ENCODE peak calls at places on chromosomes 1 and 21, in seven cellular contexts. M is body of pancreas, W is adrenal gland, S is lower leg skin, G is sigmoid colon, U is esophagus squamous epithelium, T is endothelial cell of umbilical vein. K is an unnamed sample.

GRCh38 chr1:219783605-219784004 is 144.8 kb downstream of the SLC30A10 start:
- DNase-seq in M (no peak), W (no peak), S (no peak), G (no peak), U (no peak), T (no peak), K (no peak)

GRCh38 chr1:158496379-158496778 is 24.4 kb downstream of the OR10R2 start:
- DNase-seq in M (no peak), W (no peak), S (no peak), G (no peak), U (no peak), T (peak), K (no peak)

GRCh38 chr1:91806146-91806545 is 79.8 kb downstream of the TGFBR3 start:
- DNase-seq in M (no peak), W (no peak), S (no peak), G (no peak), U (no peak), T (no peak), K (no peak)

GRCh38 chr1:224535641-224536040 is 80.5 kb upstream of the CNIH3 start:
- DNase-seq in M (peak), W (no peak), S (no peak), G (no peak), U (no peak), T (no peak), K (no peak)

GRCh38 chr1:23980725-23981063 is 567 bp upstream of the SRSF10 start:
- DNase-seq in M (peak), W (peak), S (no peak), G (no peak), U (no peak), T (no peak), K (no peak)

GRCh38 chr1:89671775-89672488 is 39.0 kb downstream of the LRRC8C start:
- DNase-seq in M (no peak), W (no peak), S (no peak), G (no peak), U (no peak), T (peak), K (no peak)

GRCh38 chr1:215273838-215274516 is 191.4 kb downstream of the KCNK2 start:
- DNase-seq in M (no peak), W (no peak), S (no peak), G (no peak), U (no peak), T (peak), K (no peak)

GRCh38 chr1:184069675-184070074 is 18.1 kb downstream of the TSEN15 start:
- DNase-seq in M (no peak), W (no peak), S (no peak), G (no peak), U (no peak), T (no peak), K (no peak)

GRCh38 chr1:170483041-170483440 is 48.9 kb upstream of the GORAB start:
- DNase-seq in M (no peak), W (no peak), S (no peak), G (no peak), U (no peak), T (no peak), K (no peak)

GRCh38 chr1:16092097-16092922 is 18.9 kb upstream of the FAM131C start:
- DNase-seq in M (peak), W (no peak), S (no peak), G (no peak), U (no peak), T (no peak), K (no peak)

GRCh38 chr1:41799723-41800122 is 119.0 kb downstream of the HIVEP3 start:
- DNase-seq in M (no peak), W (no peak), S (no peak), G (no peak), U (no peak), T (no peak), K (no peak)

GRCh38 chr21:31780944-31781343 is 49.0 kb upstream of the SCAF4 start:
- DNase-seq in M (no peak), W (no peak), S (no peak), G (no peak), U (no peak), T (no peak), K (no peak)

GRCh38 chr1:24382165-24382577 is 31.4 kb downstream of the STPG1 start:
- DNase-seq in M (no peak), W (no peak), S (no peak), G (no peak), U (no peak), T (no peak), K (no peak)

GRCh38 chr1:114337417-114337816 is 173.6 kb downstream of the TRIM33 start:
- DNase-seq in M (no peak), W (no peak), S (no peak), G (no peak), U (no peak), T (no peak), K (no peak)

GRCh38 chr1:47211796-47212269 is 20.2 kb downstream of the TAL1 start:
- DNase-seq in M (no peak), W (peak), S (peak), G (peak), U (no peak), T (peak), K (no peak)

GRCh38 chr1:35451125-35451528 is 106.1 kb downstream of the KIAA0319L start:
- DNase-seq in M (peak), W (peak), S (peak), G (peak), U (no peak), T (peak), K (peak)

GRCh38 chr1:116286541-116286971 is 86.5 kb upstream of the ATP1A1 start:
- DNase-seq in M (no peak), W (no peak), S (no peak), G (no peak), U (no peak), T (no peak), K (no peak)

GRCh38 chr1:7539772-7540175 is 231.3 kb upstream of the VAMP3 start:
- DNase-seq in M (peak), W (peak), S (peak), G (no peak), U (no peak), T (peak), K (no peak)

GRCh38 chr1:45522324-45523104 is 830 bp upstream of the PRDX1 start:
- DNase-seq in M (no peak), W (no peak), S (no peak), G (no peak), U (no peak), T (no peak), K (no peak)

GRCh38 chr1:91787946-91788345 is 98.0 kb downstream of the TGFBR3 start:
- DNase-seq in M (no peak), W (no peak), S (no peak), G (no peak), U (no peak), T (no peak), K (no peak)

GRCh38 chr1:15076807-15077206 is 76.7 kb upstream of the TMEM51 start:
- DNase-seq in M (no peak), W (no peak), S (no peak), G (no peak), U (no peak), T (no peak), K (no peak)

GRCh38 chr1:27397749-27398148 is 5.3 kb downstream of the GPR3 start:
- DNase-seq in M (no peak), W (no peak), S (no peak), G (no peak), U (no peak), T (no peak), K (no peak)

GRCh38 chr1:27400963-27401341 is 8.5 kb downstream of the GPR3 start:
- DNase-seq in M (no peak), W (no peak), S (no peak), G (no peak), U (no peak), T (peak), K (no peak)

GRCh38 chr1:27400035-27400962 is 7.9 kb downstream of the GPR3 start:
- DNase-seq in M (no peak), W (no peak), S (no peak), G (no peak), U (no peak), T (no peak), K (no peak)

GRCh38 chr1:27398405-27399149 is 6.2 kb downstream of the GPR3 start:
- DNase-seq in M (no peak), W (no peak), S (no peak), G (no peak), U (no peak), T (no peak), K (no peak)

DNA sequence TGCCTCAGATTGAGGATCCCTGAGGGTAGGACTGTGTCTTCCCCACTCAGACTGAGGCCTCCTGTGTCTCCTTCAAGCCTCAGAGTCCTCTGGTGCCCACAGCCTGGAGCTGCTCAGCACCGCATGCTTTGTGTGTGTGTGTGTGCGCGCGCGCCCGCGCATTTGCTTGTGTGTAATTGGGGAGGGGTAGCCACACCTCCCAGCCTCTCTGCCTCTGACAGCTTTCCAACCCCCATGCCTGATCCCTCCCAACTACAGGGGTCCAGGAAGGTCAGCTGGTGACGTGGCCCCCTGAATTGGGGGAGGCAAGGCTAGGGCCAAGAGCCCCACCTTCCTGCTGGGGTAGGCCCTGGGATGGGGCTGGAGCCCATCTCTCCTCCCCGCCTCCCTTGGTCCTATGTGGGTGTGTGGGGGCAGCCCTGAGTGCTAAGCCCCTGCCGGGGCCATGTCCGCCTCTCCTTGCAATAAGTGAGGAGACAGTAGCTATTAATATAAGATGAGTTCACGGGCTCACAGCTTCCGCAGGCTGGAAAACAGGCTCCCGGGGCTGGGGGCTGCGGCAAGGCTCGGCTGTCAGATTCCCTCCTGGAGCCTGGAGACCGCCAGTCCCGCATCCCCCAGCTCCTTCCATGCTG is 6.9 kb downstream of the GPR3 start:
- DNase-seq in M (no peak), W (no peak), S (no peak), G (no peak), U (no peak), T (no peak), K (no peak)
- TF ChIP-seq POLR2A in M (no peak), W (no peak), S (no peak), G (no peak), U (no peak), T (no peak), K (no peak)

DNA sequence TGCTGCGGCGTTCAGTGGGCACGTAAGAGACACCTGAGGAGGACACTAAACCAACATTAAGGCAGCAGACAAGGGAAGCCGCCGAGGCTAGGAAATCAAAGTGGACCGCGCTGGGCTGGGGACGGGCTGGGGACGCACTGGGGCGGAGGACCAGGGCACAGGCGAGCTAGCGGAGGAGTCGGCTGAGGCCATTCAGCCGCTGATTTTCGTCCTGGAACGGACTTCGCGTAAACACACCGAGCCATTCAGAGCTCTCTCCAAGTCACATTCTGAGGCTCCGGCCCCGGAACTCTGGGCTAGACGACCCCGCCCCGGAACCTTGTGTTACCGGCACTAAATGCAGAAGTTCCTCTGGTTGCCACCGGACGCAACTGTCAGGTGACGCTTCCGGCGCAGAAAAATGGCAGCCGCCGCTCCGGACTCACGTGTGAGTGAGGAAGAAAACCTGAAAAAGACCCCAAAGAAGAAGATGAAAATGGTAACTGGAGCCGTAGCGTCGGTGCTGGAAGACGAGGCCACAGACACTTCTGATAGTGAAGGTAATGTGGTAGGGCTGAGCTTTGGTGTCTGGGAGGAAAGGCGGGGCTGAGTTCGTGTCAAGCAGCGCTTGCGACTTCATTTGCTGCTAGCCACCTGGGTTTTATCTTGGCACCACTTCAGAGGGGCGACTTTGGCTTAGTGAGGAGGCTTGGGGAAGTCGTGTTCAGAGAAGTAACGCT is at the start of gene RRP15:
- DNase-seq in M (peak), W (peak), S (peak), G (peak), U (peak), T (peak), K (peak)
- TF ChIP-seq POLR2A in M (peak), W (no peak), S (no peak), G (no peak), U (no peak), T (peak), K (peak)

DNA sequence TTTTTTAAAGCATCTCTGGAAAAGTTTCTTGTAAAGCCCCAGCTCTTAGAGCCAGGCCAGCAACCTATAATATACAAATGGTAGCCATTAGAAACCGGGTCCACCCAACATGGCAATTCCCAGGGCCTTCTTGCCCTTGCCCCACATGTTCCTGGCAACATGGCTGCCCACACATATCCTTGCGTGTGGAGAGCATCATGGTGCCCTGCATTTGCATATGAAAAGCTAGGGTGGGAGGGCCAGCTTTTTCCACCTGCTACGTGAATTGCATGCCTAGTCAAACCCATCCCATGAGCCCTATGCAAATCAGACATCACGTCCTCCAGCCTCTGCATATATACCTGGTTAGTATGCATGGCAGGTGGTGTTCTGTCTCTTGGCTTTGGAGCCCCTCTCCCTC is 88.2 kb downstream of the RABGAP1L start:
- DNase-seq in M (no peak), W (no peak), S (no peak), G (no peak), U (no peak), T (no peak), K (no peak)
- TF ChIP-seq POLR2A in M (no peak), W (no peak), S (no peak), G (no peak), U (no peak), T (no peak), K (no peak)

DNA sequence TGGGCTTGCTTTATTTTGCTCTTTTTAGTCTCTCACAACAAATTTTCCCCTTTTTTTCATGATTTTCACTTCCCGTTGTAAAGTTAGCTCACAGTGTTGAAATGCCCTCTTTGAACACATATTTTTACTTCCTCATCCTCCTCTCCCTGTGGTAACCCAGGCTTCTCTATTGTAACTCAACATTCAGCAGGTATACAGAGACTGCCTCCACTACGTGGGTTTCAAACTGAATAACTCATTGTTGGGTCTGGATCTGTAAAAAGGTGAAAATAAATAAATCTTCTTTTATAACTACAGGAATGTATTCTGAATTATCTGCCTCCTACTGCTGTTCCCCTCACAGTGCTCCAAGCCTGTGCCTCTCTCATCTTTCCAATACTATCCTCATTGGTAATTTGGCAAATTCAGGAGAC is 166.4 kb downstream of the RUNX1 start:
- DNase-seq in M (no peak), W (no peak), S (no peak), G (no peak), U (no peak), T (peak), K (no peak)
- TF ChIP-seq POLR2A in M (peak), W (no peak), S (no peak), G (no peak), U (no peak), T (no peak), K (no peak)

DNA sequence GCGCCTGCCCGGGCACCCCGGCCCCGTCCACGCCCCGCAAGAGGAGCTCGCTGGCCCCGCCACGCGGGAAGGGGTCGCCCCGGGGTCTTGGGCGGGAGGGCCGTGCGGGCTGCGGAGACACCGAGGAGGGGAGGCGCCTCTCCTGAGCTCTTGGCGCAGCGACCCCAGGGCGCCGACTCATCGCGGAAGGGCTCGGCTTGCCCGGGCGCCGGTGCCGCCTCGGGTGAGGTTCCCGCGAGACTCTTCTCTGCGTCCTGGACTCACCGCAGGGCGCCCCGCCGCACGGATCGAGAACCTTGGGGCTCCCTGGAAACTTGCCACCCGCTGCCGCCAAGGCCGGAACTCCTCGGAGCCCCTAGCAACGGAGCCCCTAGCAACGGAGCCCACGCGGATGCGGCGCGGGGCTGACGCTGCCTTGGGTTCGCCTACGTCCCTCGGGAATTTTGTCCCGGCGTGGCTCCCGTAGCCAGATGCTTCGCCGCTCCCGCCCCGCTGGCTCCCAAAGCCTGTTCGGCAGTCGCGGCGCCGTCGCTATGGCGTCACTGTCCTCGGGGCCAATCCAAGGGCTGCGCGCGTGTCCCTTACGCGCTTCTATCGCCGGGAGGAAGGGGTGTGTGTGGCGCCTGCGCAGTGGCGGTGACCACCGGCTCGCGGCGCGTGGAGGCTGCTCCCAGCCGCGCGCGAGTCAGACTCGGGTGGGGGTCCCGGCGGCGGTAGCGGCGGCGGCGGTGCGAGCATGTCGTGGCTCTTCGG is at the start of gene ATAD3A:
- DNase-seq in M (peak), W (peak), S (peak), G (peak), U (peak), T (peak), K (peak)
- TF ChIP-seq POLR2A in M (peak), W (peak), S (no peak), G (peak), U (no peak), T (peak), K (peak)

GRCh38 chr1:201648066-201648910 is 109.4 kb downstream of the NAV1 start:
- DNase-seq in M (peak), W (peak), S (no peak), G (peak), U (no peak), T (peak), K (peak)
- TF ChIP-seq POLR2A in M (peak), W (no peak), S (no peak), G (no peak), U (no peak), T (peak), K (no peak)

GRCh38 chr1:231423648-231424047 is 1.6 kb upstream of the EGLN1 start:
- DNase-seq in M (no peak), W (no peak), S (no peak), G (no peak), U (no peak), T (peak), K (no peak)

GRCh38 chr1:231421616-231421970 is 494 bp downstream of the EGLN1 start:
- DNase-seq in M (peak), W (peak), S (no peak), G (peak), U (no peak), T (peak), K (peak)

GRCh38 chr1:231422798-231423309 is 767 bp upstream of the EGLN1 start:
- DNase-seq in M (no peak), W (no peak), S (no peak), G (no peak), U (no peak), T (no peak), K (no peak)

GRCh38 chr1:231420959-231421615 is 1.0 kb downstream of the EGLN1 start:
- DNase-seq in M (peak), W (peak), S (peak), G (peak), U (peak), T (peak), K (peak)

DNA sequence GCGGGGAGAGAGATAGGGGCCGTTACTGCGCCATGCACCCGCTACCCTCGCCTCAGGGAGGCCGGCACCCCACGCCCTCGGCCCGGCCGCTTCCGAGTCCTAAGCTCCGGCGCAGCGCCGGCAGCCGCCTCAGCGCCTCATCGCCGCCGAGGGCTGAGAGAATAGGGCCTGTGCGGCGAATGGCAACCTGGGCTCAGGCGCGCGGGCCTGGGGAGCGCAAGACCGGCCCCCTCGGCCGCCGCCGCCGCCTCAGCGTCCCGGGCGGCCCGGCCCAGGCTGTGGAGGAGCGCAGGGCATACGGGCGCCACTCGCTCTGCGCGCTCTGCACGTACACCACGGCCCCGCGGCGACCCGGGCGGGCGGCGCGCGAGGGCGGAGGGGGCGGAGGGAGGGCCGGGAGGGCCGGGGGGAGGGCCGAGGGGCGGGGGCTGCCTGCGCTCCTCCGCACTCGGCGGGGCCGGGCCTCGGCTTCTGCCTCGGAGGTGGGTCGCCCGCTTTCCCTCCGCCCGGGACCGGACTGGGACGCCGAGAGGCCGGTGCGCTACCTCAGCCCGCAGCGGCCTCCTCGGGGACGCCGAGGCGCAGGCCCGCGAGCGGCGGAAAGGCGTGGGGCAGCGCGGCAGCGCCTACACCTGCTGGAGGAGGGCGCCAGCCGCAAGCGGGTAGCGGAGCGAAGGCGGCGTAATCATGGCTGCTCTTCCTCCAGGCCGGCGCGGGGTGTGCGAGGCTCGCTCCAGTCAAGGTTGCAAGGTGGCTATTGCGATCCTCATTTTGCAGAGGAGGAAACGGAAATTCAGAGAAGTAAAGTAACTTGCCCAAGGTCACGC is at the start of gene EGLN1:
- DNase-seq in M (peak), W (peak), S (peak), G (peak), U (peak), T (peak), K (peak)
- TF ChIP-seq POLR2A in M (peak), W (peak), S (no peak), G (peak), U (no peak), T (peak), K (peak)